ENCODE peak calls at places on chromosomes 13 and 19, in five cellular contexts. A is IMR-90, T is NCI-H524, X is HAP-1, P is COR-L47. D is an unnamed sample.

GRCh38 chr13:31946091-31946770 is 85.3 kb upstream of the FRY start:
- DNase-seq in A (peak; percentile 29), T (no peak), X (no peak), P (no peak), D (peak; percentile 51)

GRCh38 chr19:42519108-42519507 is 9.2 kb downstream of the CEACAM1 start:
- DNase-seq in A (no peak), T (no peak), X (no peak), P (no peak), D (no peak)

GRCh38 chr13:112072531-112073244 is 5.7 kb downstream of the SOX1 start:
- DNase-seq in A (no peak), T (no peak), X (peak; percentile 66), P (peak; percentile 81), D (no peak)

GRCh38 chr19:46784262-46785053 is 3.9 kb downstream of the SLC1A5 start:
- DNase-seq in A (peak; percentile 95), T (peak; percentile 62), X (peak; percentile 95), P (no peak), D (peak; percentile 92)

GRCh38 chr13:89568746-89569145 is 1778.7 kb upstream of the MIR17HG start:
- DNase-seq in A (no peak), T (peak; percentile 74), X (no peak), P (no peak), D (no peak)

GRCh38 chr19:36604656-36605100 is 435 bp upstream of the ZNF382 start:
- DNase-seq in A (peak; percentile 40), T (peak; percentile 65), X (peak; percentile 76), P (peak; percentile 7), D (peak; percentile 30)

GRCh38 chr13:40927929-40928328 is 91.2 kb downstream of the ELF1 start:
- DNase-seq in A (no peak), T (no peak), X (no peak), P (no peak), D (no peak)

GRCh38 chr19:53432088-53432661 is 391 bp downstream of the ZNF761 start:
- DNase-seq in A (peak; percentile 13), T (peak; percentile 9), X (peak; percentile 61), P (no peak), D (peak; percentile 7)